ENCODE peak calls at places on chromosomes 3 and 15, in eight cellular contexts. Q, R, W, S, H, F, B and K are unnamed samples.

GRCh38 chr3:73431136-73431933 is 193.4 kb downstream of the PDZRN3 start:
- DNase-seq in Q (no peak), R (no peak), W (no peak), S (no peak), H (no peak), F (no peak), B (no peak), K (no peak)

GRCh38 chr15:78368671-78369070 is 28.5 kb downstream of the CRABP1 start:
- DNase-seq in Q (no peak), R (no peak), W (no peak), S (no peak), H (no peak), F (no peak), B (no peak), K (no peak)

GRCh38 chr3:98557324-98558010 is 25.7 kb downstream of the GPR15 start:
- DNase-seq in Q (no peak), R (no peak), W (no peak), S (no peak), H (peak), F (no peak), B (no peak), K (no peak)

GRCh38 chr15:81945014-81945615 is 100.7 kb downstream of the MEX3B start:
- DNase-seq in Q (peak), R (no peak), W (no peak), S (no peak), H (no peak), F (no peak), B (no peak), K (no peak)

GRCh38 chr15:89003865-89004725 is 84.2 kb upstream of the ABHD2 start:
- DNase-seq in Q (no peak), R (no peak), W (no peak), S (no peak), H (peak), F (no peak), B (peak), K (no peak)

GRCh38 chr3:173529062-173529711 is 131.6 kb downstream of the NLGN1 start:
- DNase-seq in Q (no peak), R (no peak), W (peak), S (no peak), H (peak), F (peak), B (peak), K (no peak)

GRCh38 chr3:8573342-8573926 is 71.2 kb downstream of the SSUH2 start:
- DNase-seq in Q (no peak), R (no peak), W (no peak), S (no peak), H (no peak), F (no peak), B (no peak), K (no peak)

GRCh38 chr3:71658131-71658530 is 67.1 kb downstream of the EIF4E3 start:
- DNase-seq in Q (no peak), R (peak), W (no peak), S (peak), H (no peak), F (peak), B (no peak), K (peak)

GRCh38 chr3:86990171-86990733 is 697 bp downstream of the VGLL3 start:
- DNase-seq in Q (no peak), R (no peak), W (peak), S (peak), H (no peak), F (peak), B (peak), K (no peak)

GRCh38 chr3:169324454-169324789 is 339.1 kb downstream of the MECOM start:
- DNase-seq in Q (no peak), R (no peak), W (no peak), S (no peak), H (no peak), F (peak), B (no peak), K (no peak)

GRCh38 chr3:101861978-101862421 is 12.7 kb downstream of the NFKBIZ start:
- DNase-seq in Q (no peak), R (no peak), W (no peak), S (no peak), H (no peak), F (no peak), B (no peak), K (no peak)

GRCh38 chr15:35741881-35742280 is 195.9 kb upstream of the DPH6 start:
- DNase-seq in Q (no peak), R (no peak), W (no peak), S (no peak), H (no peak), F (no peak), B (no peak), K (no peak)

GRCh38 chr15:89116404-89116803 is 28.1 kb downstream of the ABHD2 start:
- DNase-seq in Q (no peak), R (no peak), W (no peak), S (no peak), H (no peak), F (no peak), B (no peak), K (no peak)

GRCh38 chr3:74801924-74802323 is 187.5 kb upstream of the CNTN3 start:
- DNase-seq in Q (no peak), R (no peak), W (no peak), S (no peak), H (no peak), F (no peak), B (no peak), K (no peak)

GRCh38 chr3:69009559-69010410 is 3.7 kb downstream of the EOGT start:
- DNase-seq in Q (no peak), R (peak), W (no peak), S (no peak), H (no peak), F (no peak), B (peak), K (no peak)